ENCODE peak calls at places on chromosomes 11 and 22, in six cellular contexts. One of them, this sample, is unnamed.

GRCh38 chr11:77471520-77472234 is 2.2 kb downstream of the PAK1 start:
- DNase-seq in A549: peak; percentile 22
- DNase-seq in IMR-90: no peak
- DNase-seq in HepG2: peak; percentile 33
- DNase-seq in GM12878: no peak
- DNase-seq in K562: peak; percentile 10
- DNase-seq in this sample: peak; percentile 46

GRCh38 chr22:39789794-39790193 is 103.8 kb downstream of the ENTHD1 start:
- DNase-seq in A549: no peak
- DNase-seq in IMR-90: no peak
- DNase-seq in HepG2: no peak
- DNase-seq in GM12878: no peak
- DNase-seq in K562: peak; percentile 25
- DNase-seq in this sample: no peak

GRCh38 chr11:45402049-45402630 is 116.0 kb upstream of the SYT13 start:
- DNase-seq in A549: no peak
- DNase-seq in IMR-90: no peak
- DNase-seq in HepG2: no peak
- DNase-seq in GM12878: no peak
- DNase-seq in K562: no peak
- DNase-seq in this sample: no peak

GRCh38 chr11:72730243-72730642 is 22.0 kb downstream of the ARAP1 start:
- DNase-seq in A549: no peak
- DNase-seq in IMR-90: no peak
- DNase-seq in HepG2: no peak
- DNase-seq in GM12878: no peak
- DNase-seq in K562: no peak
- DNase-seq in this sample: no peak

GRCh38 chr22:19864538-19865106 is 9.9 kb upstream of the GNB1L start:
- DNase-seq in A549: no peak
- DNase-seq in IMR-90: peak; percentile 28
- DNase-seq in HepG2: no peak
- DNase-seq in GM12878: no peak
- DNase-seq in K562: no peak
- DNase-seq in this sample: no peak

GRCh38 chr11:35089724-35090505 is 49.1 kb upstream of the CD44 start:
- DNase-seq in A549: no peak
- DNase-seq in IMR-90: no peak
- DNase-seq in HepG2: no peak
- DNase-seq in GM12878: peak; percentile 60
- DNase-seq in K562: no peak
- DNase-seq in this sample: no peak

GRCh38 chr11:130179396-130180306 is 20.1 kb downstream of the ST14 start:
- DNase-seq in A549: no peak
- DNase-seq in IMR-90: no peak
- DNase-seq in HepG2: no peak
- DNase-seq in GM12878: no peak
- DNase-seq in K562: no peak
- DNase-seq in this sample: no peak

GRCh38 chr11:8328848-8329330 is 65.2 kb upstream of the LMO1 start:
- DNase-seq in A549: peak; percentile 88
- DNase-seq in IMR-90: peak; percentile 75
- DNase-seq in HepG2: peak; percentile 75
- DNase-seq in GM12878: peak; percentile 53
- DNase-seq in K562: peak; percentile 80
- DNase-seq in this sample: peak; percentile 89

GRCh38 chr11:96179905-96180304 is 163.1 kb downstream of the MAML2 start:
- DNase-seq in A549: no peak
- DNase-seq in IMR-90: no peak
- DNase-seq in HepG2: no peak
- DNase-seq in GM12878: no peak
- DNase-seq in K562: no peak
- DNase-seq in this sample: no peak

GRCh38 chr11:1305558-1306056 is 3.8 kb downstream of the TOLLIP start:
- DNase-seq in A549: no peak
- DNase-seq in IMR-90: no peak
- DNase-seq in HepG2: no peak
- DNase-seq in GM12878: no peak
- DNase-seq in K562: no peak
- DNase-seq in this sample: peak; percentile 12

GRCh38 chr11:104090767-104091166 is 54.3 kb downstream of the DDI1 start:
- DNase-seq in A549: no peak
- DNase-seq in IMR-90: no peak
- DNase-seq in HepG2: no peak
- DNase-seq in GM12878: no peak
- DNase-seq in K562: no peak
- DNase-seq in this sample: no peak

GRCh38 chr11:134554106-134554505 is 142.1 kb upstream of the B3GAT1 start:
- DNase-seq in A549: no peak
- DNase-seq in IMR-90: no peak
- DNase-seq in HepG2: no peak
- DNase-seq in GM12878: no peak
- DNase-seq in K562: no peak
- DNase-seq in this sample: no peak

GRCh38 chr11:94800394-94800793 is 32.2 kb downstream of the AMOTL1 start:
- DNase-seq in A549: no peak
- DNase-seq in IMR-90: no peak
- DNase-seq in HepG2: no peak
- DNase-seq in GM12878: no peak
- DNase-seq in K562: no peak
- DNase-seq in this sample: no peak

GRCh38 chr22:35155403-35156025 is 89.6 kb downstream of the ISX start:
- DNase-seq in A549: no peak
- DNase-seq in IMR-90: no peak
- DNase-seq in HepG2: no peak
- DNase-seq in GM12878: no peak
- DNase-seq in K562: no peak
- DNase-seq in this sample: no peak

GRCh38 chr11:2375964-2376551 is 1.1 kb upstream of the CD81 start:
- DNase-seq in A549: no peak
- DNase-seq in IMR-90: no peak
- DNase-seq in HepG2: no peak
- DNase-seq in GM12878: no peak
- DNase-seq in K562: no peak
- DNase-seq in this sample: no peak

GRCh38 chr11:75516886-75517285 is 8.9 kb downstream of the GDPD5 start:
- DNase-seq in A549: no peak
- DNase-seq in IMR-90: no peak
- DNase-seq in HepG2: no peak
- DNase-seq in GM12878: no peak
- DNase-seq in K562: peak; percentile 57
- DNase-seq in this sample: no peak

GRCh38 chr11:95042906-95043305 is 6.3 kb upstream of the KDM4F start:
- DNase-seq in A549: no peak
- DNase-seq in IMR-90: no peak
- DNase-seq in HepG2: no peak
- DNase-seq in GM12878: no peak
- DNase-seq in K562: no peak
- DNase-seq in this sample: no peak

GRCh38 chr22:32411388-32411787 is 659 bp downstream of the RTCB start:
- DNase-seq in A549: no peak
- DNase-seq in IMR-90: peak; percentile 40
- DNase-seq in HepG2: peak; percentile 27
- DNase-seq in GM12878: no peak
- DNase-seq in K562: peak; percentile 15
- DNase-seq in this sample: peak; percentile 12

GRCh38 chr11:78331711-78332110 is 85.9 kb downstream of the GAB2 start:
- DNase-seq in A549: no peak
- DNase-seq in IMR-90: no peak
- DNase-seq in HepG2: no peak
- DNase-seq in GM12878: no peak
- DNase-seq in K562: no peak
- DNase-seq in this sample: no peak

DNA sequence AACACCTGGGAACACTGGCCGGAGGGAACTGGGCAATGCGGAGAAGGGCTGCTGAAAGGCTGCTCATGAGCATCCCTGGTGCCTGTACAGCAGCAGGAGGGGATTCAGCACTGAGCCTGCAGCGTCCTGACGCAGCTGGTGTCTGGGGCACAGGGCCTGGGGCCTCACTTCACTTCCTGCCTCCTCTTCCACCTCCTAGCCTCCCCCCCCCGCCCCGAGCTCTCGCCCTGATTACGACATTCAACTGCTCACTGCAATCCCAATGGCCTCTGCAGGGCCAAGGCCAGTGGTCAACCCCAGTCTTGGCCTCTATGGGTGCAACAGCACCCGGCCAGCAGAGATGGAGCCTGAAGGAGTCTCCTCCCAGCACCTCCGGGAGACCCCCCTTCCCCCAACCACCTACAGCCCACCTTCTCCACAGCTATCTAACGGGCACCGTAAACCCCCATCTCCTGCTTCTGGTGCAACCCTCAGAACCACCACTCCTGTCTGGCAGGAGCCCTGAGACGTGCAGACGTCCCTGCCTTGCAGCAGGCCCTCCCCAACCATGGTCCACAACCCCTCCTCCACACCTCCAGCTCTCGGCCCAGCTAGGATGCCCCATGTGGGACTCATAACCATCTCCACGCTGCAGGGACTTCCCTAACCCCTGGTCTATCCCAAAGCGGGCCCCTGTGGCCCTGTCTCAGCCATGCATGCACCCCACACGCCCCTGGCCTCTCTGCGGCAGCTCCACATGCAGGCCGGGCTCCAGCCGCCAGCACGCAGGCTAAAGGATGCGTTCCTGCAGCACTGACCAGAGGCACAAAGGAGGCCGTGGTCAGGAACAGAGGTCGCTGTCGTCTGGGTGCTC is 38.2 kb downstream of the BRD1 start:
- DNase-seq in A549: no peak
- DNase-seq in IMR-90: peak; percentile 45
- DNase-seq in HepG2: peak; percentile 10
- DNase-seq in GM12878: no peak
- DNase-seq in K562: no peak
- DNase-seq in this sample: peak; percentile 61
- TF ChIP-seq SMC3 in A549: no peak
- TF ChIP-seq SMC3 in IMR-90: no peak
- TF ChIP-seq SMC3 in HepG2: no peak
- TF ChIP-seq SMC3 in GM12878: no peak
- TF ChIP-seq SMC3 in K562: no peak
- TF ChIP-seq SMC3 in this sample: no peak

GRCh38 chr11:86162257-86162656 is 82.3 kb upstream of the EED start:
- DNase-seq in A549: peak; percentile 29
- DNase-seq in IMR-90: peak; percentile 93
- DNase-seq in HepG2: no peak
- DNase-seq in GM12878: no peak
- DNase-seq in K562: peak; percentile 67
- DNase-seq in this sample: no peak
- TF ChIP-seq SMC3 in A549: no peak
- TF ChIP-seq SMC3 in IMR-90: no peak
- TF ChIP-seq SMC3 in HepG2: no peak
- TF ChIP-seq SMC3 in GM12878: no peak
- TF ChIP-seq SMC3 in K562: no peak
- TF ChIP-seq SMC3 in this sample: no peak

GRCh38 chr11:92707665-92708064 is 261.8 kb upstream of the MTNR1B start:
- DNase-seq in A549: no peak
- DNase-seq in IMR-90: no peak
- DNase-seq in HepG2: no peak
- DNase-seq in GM12878: no peak
- DNase-seq in K562: no peak
- DNase-seq in this sample: no peak

GRCh38 chr11:92702771-92703170 is 266.7 kb upstream of the MTNR1B start:
- DNase-seq in A549: no peak
- DNase-seq in IMR-90: peak; percentile 73
- DNase-seq in HepG2: no peak
- DNase-seq in GM12878: no peak
- DNase-seq in K562: no peak
- DNase-seq in this sample: no peak

GRCh38 chr11:92707173-92707619 is 262.3 kb upstream of the MTNR1B start:
- DNase-seq in A549: no peak
- DNase-seq in IMR-90: no peak
- DNase-seq in HepG2: no peak
- DNase-seq in GM12878: no peak
- DNase-seq in K562: no peak
- DNase-seq in this sample: no peak

GRCh38 chr11:92702037-92702436 is 267.4 kb upstream of the MTNR1B start:
- DNase-seq in A549: no peak
- DNase-seq in IMR-90: peak; percentile 3
- DNase-seq in HepG2: no peak
- DNase-seq in GM12878: no peak
- DNase-seq in K562: no peak
- DNase-seq in this sample: no peak

GRCh38 chr11:92703431-92703830 is 266.0 kb upstream of the MTNR1B start:
- DNase-seq in A549: no peak
- DNase-seq in IMR-90: peak; percentile 35
- DNase-seq in HepG2: no peak
- DNase-seq in GM12878: no peak
- DNase-seq in K562: no peak
- DNase-seq in this sample: no peak
- TF ChIP-seq SMC3 in A549: no peak
- TF ChIP-seq SMC3 in IMR-90: no peak
- TF ChIP-seq SMC3 in HepG2: no peak
- TF ChIP-seq SMC3 in GM12878: no peak
- TF ChIP-seq SMC3 in K562: no peak
- TF ChIP-seq SMC3 in this sample: no peak

DNA sequence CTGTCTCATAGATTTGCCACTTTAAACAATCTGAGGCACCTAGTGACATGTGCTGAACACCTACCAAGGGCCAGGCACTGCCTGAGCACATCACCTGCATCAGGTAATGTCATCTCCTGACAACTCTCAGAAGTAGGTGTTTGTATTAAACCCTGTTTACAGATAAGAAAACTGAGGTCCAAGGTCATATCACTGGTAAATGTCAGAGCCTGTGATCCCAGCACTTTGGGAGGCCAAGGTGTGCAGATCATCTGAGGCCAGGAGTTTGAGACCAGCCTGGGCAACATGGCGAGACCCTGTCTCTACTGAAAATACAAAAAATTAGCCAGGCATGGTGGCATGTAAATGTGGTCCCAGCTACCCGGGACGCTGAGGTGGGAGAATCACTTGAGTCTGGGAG is 39.1 kb upstream of the ACCSL start:
- DNase-seq in A549: no peak
- DNase-seq in IMR-90: no peak
- DNase-seq in HepG2: no peak
- DNase-seq in GM12878: no peak
- DNase-seq in K562: no peak
- DNase-seq in this sample: no peak
- TF ChIP-seq SMC3 in A549: no peak
- TF ChIP-seq SMC3 in IMR-90: no peak
- TF ChIP-seq SMC3 in HepG2: no peak
- TF ChIP-seq SMC3 in GM12878: no peak
- TF ChIP-seq SMC3 in K562: no peak
- TF ChIP-seq SMC3 in this sample: no peak

This sample was measured in SK-N-SH.